ENCODE peak calls at places on chromosomes 3 and 15, in five cellular contexts. L, O, A, G and K are unnamed samples.
A peak's percentile ranks its signal among the peaks of the same experiment; 100 is the strongest.

GRCh38 chr3:186303985-186304384 is 58.0 kb downstream of the DGKG start:
- DNase-seq in L (no peak), O (no peak), A (no peak), G (no peak), K (no peak)

GRCh38 chr3:120470870-120471269 is 20.1 kb upstream of the FSTL1 start:
- DNase-seq in L (no peak), O (no peak), A (no peak), G (no peak), K (no peak)

GRCh38 chr3:132661120-132661519 is 991 bp downstream of the UBA5 start:
- DNase-seq in L (no peak), O (peak; percentile 35), A (no peak), G (no peak), K (no peak)

GRCh38 chr3:14921811-14922705 is 25.3 kb upstream of the NR2C2 start:
- DNase-seq in L (no peak), O (no peak), A (peak; percentile 77), G (no peak), K (no peak)

GRCh38 chr15:93485922-93486327 is 396.9 kb upstream of the RGMA start:
- DNase-seq in L (no peak), O (no peak), A (no peak), G (peak; percentile 66), K (no peak)

GRCh38 chr3:48784426-48785120 is 63.1 kb downstream of the PRKAR2A start:
- DNase-seq in L (peak; percentile 56), O (no peak), A (no peak), G (no peak), K (no peak)

GRCh38 chr15:80578871-80579270 is 116.2 kb upstream of the ABHD17C start:
- DNase-seq in L (no peak), O (no peak), A (peak; percentile 60), G (no peak), K (no peak)

GRCh38 chr15:40334941-40335795 is 5.6 kb downstream of the CCDC9B start:
- DNase-seq in L (no peak), O (no peak), A (no peak), G (no peak), K (no peak)

GRCh38 chr3:62109534-62109933 is 263.8 kb downstream of the FEZF2 start:
- DNase-seq in L (peak; percentile 97), O (no peak), A (no peak), G (no peak), K (no peak)

GRCh38 chr15:88700716-88701115 is 61.9 kb downstream of the ISG20 start:
- DNase-seq in L (no peak), O (no peak), A (no peak), G (no peak), K (no peak)

GRCh38 chr15:63107895-63108546 is 13.6 kb upstream of the LACTB start:
- DNase-seq in L (peak; percentile 100), O (peak; percentile 35), A (no peak), G (peak; percentile 61), K (no peak)

GRCh38 chr3:32177702-32178198 is 60.7 kb upstream of the CMTM8 start:
- DNase-seq in L (peak; percentile 93), O (peak; percentile 91), A (no peak), G (no peak), K (peak; percentile 63)

GRCh38 chr15:100515758-100516157 is 13.0 kb downstream of the CERS3 start:
- DNase-seq in L (no peak), O (no peak), A (no peak), G (no peak), K (no peak)

GRCh38 chr3:106329505-106329904 is 460.7 kb upstream of the CBLB start:
- DNase-seq in L (peak; percentile 9), O (no peak), A (no peak), G (no peak), K (no peak)

GRCh38 chr15:58742424-58743160 is 6.9 kb downstream of the ADAM10 start:
- DNase-seq in L (peak; percentile 90), O (peak; percentile 83), A (no peak), G (no peak), K (no peak)

GRCh38 chr3:42655331-42655888 is 1.9 kb downstream of the ZBTB47 start:
- DNase-seq in L (no peak), O (peak; percentile 11), A (no peak), G (peak; percentile 72), K (no peak)

GRCh38 chr15:63165166-63165859 is 8.0 kb upstream of the RPS27L start:
- DNase-seq in L (no peak), O (no peak), A (no peak), G (no peak), K (no peak)

GRCh38 chr3:147200545-147200944 is 205.8 kb downstream of the ZIC4 start:
- DNase-seq in L (peak; percentile 16), O (no peak), A (no peak), G (no peak), K (no peak)

GRCh38 chr15:101118615-101119014 is 133.2 kb downstream of the CHSY1 start:
- DNase-seq in L (no peak), O (no peak), A (no peak), G (peak; percentile 26), K (no peak)

GRCh38 chr3:45778761-45779201 is 17.6 kb downstream of the SLC6A20 start:
- DNase-seq in L (no peak), O (no peak), A (peak; percentile 15), G (no peak), K (no peak)

GRCh38 chr3:106126836-106127235 is 258.0 kb upstream of the CBLB start:
- DNase-seq in L (no peak), O (no peak), A (no peak), G (no peak), K (no peak)

GRCh38 chr3:15055019-15055557 is 10.0 kb downstream of the MRPS25 start:
- DNase-seq in L (peak; percentile 63), O (no peak), A (no peak), G (no peak), K (peak; percentile 73)

GRCh38 chr3:47035645-47036044 is 56.2 kb downstream of the NBEAL2 start:
- DNase-seq in L (no peak), O (peak; percentile 26), A (no peak), G (no peak), K (no peak)

GRCh38 chr3:188179006-188179966 is 25.3 kb downstream of the LPP start:
- DNase-seq in L (peak; percentile 23), O (no peak), A (no peak), G (peak; percentile 41), K (no peak)

GRCh38 chr15:63904042-63904441 is 70.3 kb upstream of the HERC1 start:
- DNase-seq in L (no peak), O (no peak), A (no peak), G (no peak), K (no peak)

DNA sequence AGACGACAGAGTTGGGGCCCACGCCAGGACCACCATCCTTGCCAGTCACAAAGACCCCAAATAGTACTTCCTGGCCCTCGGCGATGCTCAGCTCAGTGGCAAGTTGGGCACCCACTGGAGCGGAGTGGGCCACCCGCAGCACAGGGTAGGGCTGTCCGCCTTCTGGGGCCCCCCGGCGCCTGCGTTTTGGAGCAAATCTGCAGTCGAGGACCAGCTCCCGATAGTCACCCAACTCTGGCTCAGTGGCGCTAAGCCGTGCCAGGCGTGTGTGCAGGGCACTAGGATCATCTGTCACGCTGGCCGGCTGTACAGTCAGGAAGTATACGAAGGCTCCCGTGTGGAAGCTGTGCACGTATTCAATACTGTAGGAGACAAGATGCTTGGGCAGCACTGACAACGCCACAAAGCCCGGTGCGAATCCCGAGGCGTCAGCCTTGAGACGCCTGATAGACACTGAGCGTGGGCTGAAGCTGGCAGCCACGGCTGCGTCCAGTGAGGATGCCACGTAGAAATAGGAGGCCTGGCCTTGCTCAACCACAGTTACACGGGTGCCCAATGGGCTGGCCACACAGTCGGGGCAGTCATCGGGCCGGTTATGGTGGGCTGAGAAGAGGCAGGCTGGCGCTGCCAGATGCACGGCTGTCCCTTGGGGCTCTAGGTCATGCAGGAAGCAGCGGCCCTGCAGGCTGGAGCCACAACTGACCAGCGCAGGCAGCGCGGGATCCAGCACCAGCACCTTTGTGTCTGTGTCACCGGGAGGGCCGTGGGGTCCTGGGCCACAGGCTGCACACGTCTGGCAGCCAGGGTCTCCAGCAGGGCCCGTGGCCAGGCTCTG is 945 bp downstream of the MST1R start:
- DNase-seq in L (no peak), O (no peak), A (no peak), G (peak; percentile 39), K (no peak)
- H3K4me3 ChIP-seq in L (no peak overlapping the region), O (no peak overlapping the region), A (peak overlapping the region; percentile 52), G (no peak overlapping the region), K (no peak overlapping the region)

GRCh38 chr3:195532345-195532744 is 10.8 kb downstream of the PPP1R2 start:
- DNase-seq in L (no peak), O (no peak), A (no peak), G (no peak), K (peak; percentile 16)

GRCh38 chr3:195526492-195526891 is 16.6 kb downstream of the PPP1R2 start:
- DNase-seq in L (no peak), O (no peak), A (no peak), G (no peak), K (no peak)

GRCh38 chr3:195532858-195533257 is 10.3 kb downstream of the PPP1R2 start:
- DNase-seq in L (no peak), O (no peak), A (no peak), G (no peak), K (no peak)

DNA sequence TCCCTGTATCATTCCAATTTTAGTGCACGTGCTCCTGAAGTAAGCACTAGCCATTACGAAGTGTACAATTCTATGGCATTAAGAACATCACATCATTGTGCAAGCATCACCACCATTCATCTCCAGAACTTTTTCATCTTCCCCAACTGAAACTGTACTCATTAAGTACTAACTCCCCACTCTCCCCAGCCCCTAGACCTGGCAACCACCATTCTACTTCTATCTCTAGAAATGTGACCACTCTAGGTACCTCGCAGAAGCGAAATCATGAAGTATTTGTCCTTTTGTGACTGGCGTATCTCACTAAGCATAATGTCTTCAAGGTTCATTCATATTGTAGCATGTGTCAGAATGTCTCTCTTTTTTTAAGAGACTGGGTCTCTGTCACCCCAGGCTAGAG is 11.4 kb downstream of the PPP1R2 start:
- DNase-seq in L (no peak), O (no peak), A (no peak), G (no peak), K (no peak)
- TF ChIP-seq CTCF in L (no peak), O (no peak), A (no peak), G (no peak), K (no peak)

DNA sequence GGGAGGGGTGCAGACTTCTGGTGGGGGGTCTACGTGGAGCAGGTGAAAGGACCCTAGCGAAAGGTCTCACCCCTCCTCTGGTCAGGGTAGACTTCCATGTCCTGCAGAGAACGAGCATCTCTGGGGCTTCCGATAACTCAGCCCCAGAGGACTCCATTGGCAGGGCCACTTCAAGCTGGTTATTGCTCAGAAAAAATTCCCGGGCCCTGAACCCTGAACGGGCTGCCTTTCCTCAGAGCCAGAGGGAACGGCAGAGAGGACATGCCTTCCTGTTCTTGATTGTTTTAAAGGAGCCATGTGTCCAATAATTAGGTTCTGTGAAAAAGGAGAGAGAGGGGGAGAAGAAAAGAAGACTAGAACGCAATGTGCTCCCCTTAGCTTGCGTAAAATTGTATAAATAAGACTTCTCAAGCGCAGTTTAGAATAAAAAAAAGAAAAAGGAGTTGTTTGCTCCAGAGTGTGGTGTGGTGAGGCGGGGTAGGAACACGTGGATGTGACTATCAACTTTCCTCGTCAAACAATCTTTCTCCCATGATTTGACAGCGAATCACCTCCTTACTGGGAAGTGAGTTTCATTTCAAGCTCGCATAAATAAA is 193.4 kb upstream of the UBE2E1 start:
- DNase-seq in L (peak; percentile 69), O (peak; percentile 50), A (no peak), G (no peak), K (no peak)
- H3K4me3 ChIP-seq in L (peak overlapping the region; percentile 13), O (no peak overlapping the region), A (no peak overlapping the region), G (no peak overlapping the region), K (no peak overlapping the region)

DNA sequence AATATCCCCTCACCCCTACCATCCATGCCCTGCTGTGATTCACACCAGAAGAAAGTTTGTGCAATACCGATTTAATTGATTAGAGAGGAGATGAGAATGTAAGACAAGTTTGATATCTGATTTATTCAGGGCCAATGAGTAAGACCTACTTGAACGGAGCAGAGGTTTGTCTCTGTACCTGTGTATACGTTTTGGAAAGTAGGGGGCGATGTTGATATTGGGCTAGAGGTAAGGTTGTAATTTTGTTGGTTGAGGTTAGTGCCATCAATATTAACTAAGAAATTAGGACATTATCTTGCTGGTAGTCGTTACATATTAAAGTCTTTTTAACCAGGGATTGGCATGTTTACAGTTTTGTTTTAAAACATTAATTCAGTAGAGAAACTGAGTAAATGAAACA is 20.5 kb downstream of the EAF2 start:
- DNase-seq in L (peak; percentile 6), O (peak; percentile 8), A (no peak), G (no peak), K (peak; percentile 46)
- TF ChIP-seq CTCF in L (peak; percentile 13), O (no peak), A (no peak), G (no peak), K (no peak)